ENCODE peak calls at places on chromosomes 1 and 21, in four cellular contexts. V, Y, B and G are unnamed samples.
A peak's percentile ranks its signal among the peaks of the same experiment; 100 is the strongest.

GRCh38 chr1:58883888-58884482 is 100.1 kb upstream of the JUN start:
- DNase-seq in V (no peak), Y (no peak), B (peak; percentile 88), G (no peak)

GRCh38 chr21:28393279-28393678 is 599.4 kb downstream of the LTN1 start:
- DNase-seq in V (no peak), Y (no peak), B (no peak), G (no peak)

GRCh38 chr1:214970016-214970415 is 112.5 kb upstream of the KCNK2 start:
- DNase-seq in V (no peak), Y (no peak), B (no peak), G (no peak)

GRCh38 chr1:19764848-19765247 is 34.9 kb downstream of the TMCO4 start:
- DNase-seq in V (no peak), Y (no peak), B (no peak), G (no peak)

GRCh38 chr1:109620396-109620817 is 770 bp downstream of the AMPD2 start:
- DNase-seq in V (no peak), Y (no peak), B (peak; percentile 61), G (no peak)

GRCh38 chr1:205711105-205712048 is 31.1 kb upstream of the SLC45A3 start:
- DNase-seq in V (peak; percentile 62), Y (peak; percentile 75), B (peak; percentile 79), G (peak; percentile 65)

GRCh38 chr1:165124772-165125171 is 231.7 kb downstream of the LMX1A start:
- DNase-seq in V (no peak), Y (no peak), B (no peak), G (no peak)

GRCh38 chr1:153538315-153538821 is 2.4 kb downstream of the S100A5 start:
- DNase-seq in V (no peak), Y (peak; percentile 50), B (peak; percentile 84), G (peak; percentile 68)

GRCh38 chr1:154198756-154199562 is 7.1 kb upstream of the TPM3 start:
- DNase-seq in V (no peak), Y (peak; percentile 71), B (peak; percentile 73), G (peak; percentile 23)

GRCh38 chr1:221963742-221964141 is 221.9 kb upstream of the DUSP10 start:
- DNase-seq in V (no peak), Y (no peak), B (no peak), G (no peak)

GRCh38 chr1:25672763-25673409 is 56.3 kb downstream of the MAN1C1 start:
- DNase-seq in V (no peak), Y (no peak), B (no peak), G (no peak)

GRCh38 chr1:11929849-11930248 is 3.6 kb upstream of the KIAA2013 start:
- DNase-seq in V (no peak), Y (peak; percentile 62), B (peak; percentile 76), G (no peak)

GRCh38 chr1:13766906-13767564 is 67.0 kb downstream of the PRDM2 start:
- DNase-seq in V (no peak), Y (no peak), B (no peak), G (no peak)

GRCh38 chr1:10467078-10467477 is 5.3 kb downstream of the DFFA start:
- DNase-seq in V (no peak), Y (no peak), B (no peak), G (no peak)

GRCh38 chr1:205709059-205709398 is 28.7 kb upstream of the SLC45A3 start:
- DNase-seq in V (no peak), Y (peak; percentile 47), B (no peak), G (no peak)

GRCh38 chr21:34802180-34802899 is 133.5 kb downstream of the CLIC6 start:
- DNase-seq in V (no peak), Y (no peak), B (no peak), G (no peak)

GRCh38 chr21:36791695-36792451 is 93.0 kb downstream of the SIM2 start:
- DNase-seq in V (no peak), Y (no peak), B (no peak), G (no peak)

GRCh38 chr21:41369915-41370839 is 8.3 kb downstream of the MX2 start:
- DNase-seq in V (peak; percentile 25), Y (peak; percentile 32), B (no peak), G (no peak)

GRCh38 chr1:28507247-28507645 is 1.4 kb downstream of the RCC1 start:
- DNase-seq in V (no peak), Y (no peak), B (no peak), G (no peak)

GRCh38 chr1:161242313-161242712 is 4.3 kb upstream of the NR1I3 start:
- DNase-seq in V (no peak), Y (no peak), B (no peak), G (no peak)

GRCh38 chr1:225762444-225762843 is 15.2 kb upstream of the SRP9 start:
- DNase-seq in V (no peak), Y (peak; percentile 76), B (peak; percentile 17), G (no peak)

GRCh38 chr1:186374313-186375151 is 521 bp downstream of the TPR start:
- DNase-seq in V (peak; percentile 19), Y (peak; percentile 54), B (peak; percentile 76), G (no peak)

GRCh38 chr1:157399984-157400382 is 152.3 kb downstream of the FCRL5 start:
- DNase-seq in V (no peak), Y (peak; percentile 10), B (no peak), G (no peak)

GRCh38 chr1:223811634-223812101 is 34.1 kb downstream of the TP53BP2 start:
- DNase-seq in V (no peak), Y (peak; percentile 16), B (no peak), G (no peak)

GRCh38 chr1:207811920-207812720 is 60.3 kb downstream of the CD46 start:
- DNase-seq in V (no peak), Y (peak; percentile 64), B (peak; percentile 78), G (peak; percentile 55)

GRCh38 chr1:226957714-226958113 is 17.6 kb downstream of the COQ8A start:
- DNase-seq in V (no peak), Y (no peak), B (no peak), G (no peak)

GRCh38 chr1:118077331-118078055 is 107.5 kb downstream of the SPAG17 start:
- DNase-seq in V (no peak), Y (peak; percentile 15), B (peak; percentile 13), G (no peak)

GRCh38 chr21:31293986-31294385 is 50.1 kb downstream of the TIAM1 start:
- DNase-seq in V (no peak), Y (no peak), B (no peak), G (no peak)

GRCh38 chr1:172561252-172561651 is 28.3 kb downstream of the SUCO start:
- DNase-seq in V (no peak), Y (no peak), B (no peak), G (no peak)

GRCh38 chr1:101121515-101121914 is 95.9 kb upstream of the DPH5 start:
- DNase-seq in V (no peak), Y (no peak), B (no peak), G (no peak)

GRCh38 chr1:6234502-6235295 is 1.1 kb downstream of the ICMT start:
- DNase-seq in V (no peak), Y (no peak), B (peak; percentile 53), G (no peak)
- TF ChIP-seq CREB1 in V (no peak), Y (no peak), B (no peak), G (no peak)

DNA sequence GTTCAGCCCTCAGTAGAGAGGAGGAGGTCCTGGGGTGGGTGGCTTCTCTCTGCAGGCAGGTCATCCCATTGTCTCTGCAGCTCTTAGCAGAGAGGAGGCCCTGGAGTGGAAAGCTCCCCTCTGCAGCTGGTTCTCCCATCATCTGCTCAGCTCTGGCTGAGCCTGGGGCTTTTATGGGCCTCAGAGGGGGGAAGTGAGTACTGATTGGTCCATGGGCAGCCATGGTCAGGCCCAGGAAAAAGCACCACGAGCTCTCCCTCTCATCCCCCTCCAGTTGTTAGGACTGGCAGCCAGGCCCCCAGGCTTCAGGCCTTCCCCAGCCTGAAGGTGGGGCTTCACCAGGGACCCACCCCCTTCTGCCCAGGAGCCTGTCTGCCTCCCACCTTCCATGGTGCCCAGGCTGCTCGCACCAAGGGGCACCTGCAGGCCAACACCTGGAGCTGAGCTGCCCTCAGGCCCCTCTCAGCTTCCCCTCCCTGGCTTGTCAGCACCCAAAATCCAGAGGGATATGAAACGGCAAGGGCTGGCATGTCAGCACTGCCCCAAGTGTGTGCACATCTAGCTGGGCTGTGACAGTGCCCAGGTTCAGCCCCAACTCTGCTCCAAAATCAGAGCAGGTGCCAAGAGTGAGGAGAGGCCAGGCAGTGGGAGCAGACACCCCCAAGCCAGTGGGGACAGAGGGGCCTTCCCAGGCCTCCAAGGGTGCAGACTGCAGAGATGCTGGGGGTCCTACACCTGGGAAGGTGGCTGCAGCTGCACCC is 449.0 kb downstream of the MATN1 start:
- DNase-seq in V (no peak), Y (no peak), B (no peak), G (no peak)
- TF ChIP-seq ETV6 in V (no peak), Y (no peak), B (no peak), G (no peak)

GRCh38 chr1:182193908-182194550 is 132.5 kb upstream of the ZNF648 start:
- DNase-seq in V (no peak), Y (no peak), B (no peak), G (no peak)
- TF ChIP-seq CTCF in V (no peak), Y (no peak), B (no peak), G (no peak)

GRCh38 chr1:179816196-179816960 is 61.2 kb downstream of the TOR1AIP2 start:
- DNase-seq in V (no peak), Y (no peak), B (no peak), G (no peak)
- TF ChIP-seq CREB1 in V (no peak), Y (no peak), B (no peak), G (no peak)

GRCh38 chr1:167484726-167485125 is 33.6 kb downstream of the CD247 start:
- DNase-seq in V (no peak), Y (no peak), B (no peak), G (no peak)

GRCh38 chr1:167486090-167486824 is 32.1 kb downstream of the CD247 start:
- DNase-seq in V (no peak), Y (no peak), B (no peak), G (no peak)

GRCh38 chr1:167487614-167488013 is 30.7 kb downstream of the CD247 start:
- DNase-seq in V (no peak), Y (no peak), B (no peak), G (no peak)

GRCh38 chr1:167482184-167482583 is 36.1 kb downstream of the CD247 start:
- DNase-seq in V (no peak), Y (no peak), B (no peak), G (no peak)

GRCh38 chr1:167483790-167484189 is 34.5 kb downstream of the CD247 start:
- DNase-seq in V (no peak), Y (no peak), B (no peak), G (no peak)
- TF ChIP-seq ETV6 in V (no peak), Y (no peak), B (no peak), G (no peak)

DNA sequence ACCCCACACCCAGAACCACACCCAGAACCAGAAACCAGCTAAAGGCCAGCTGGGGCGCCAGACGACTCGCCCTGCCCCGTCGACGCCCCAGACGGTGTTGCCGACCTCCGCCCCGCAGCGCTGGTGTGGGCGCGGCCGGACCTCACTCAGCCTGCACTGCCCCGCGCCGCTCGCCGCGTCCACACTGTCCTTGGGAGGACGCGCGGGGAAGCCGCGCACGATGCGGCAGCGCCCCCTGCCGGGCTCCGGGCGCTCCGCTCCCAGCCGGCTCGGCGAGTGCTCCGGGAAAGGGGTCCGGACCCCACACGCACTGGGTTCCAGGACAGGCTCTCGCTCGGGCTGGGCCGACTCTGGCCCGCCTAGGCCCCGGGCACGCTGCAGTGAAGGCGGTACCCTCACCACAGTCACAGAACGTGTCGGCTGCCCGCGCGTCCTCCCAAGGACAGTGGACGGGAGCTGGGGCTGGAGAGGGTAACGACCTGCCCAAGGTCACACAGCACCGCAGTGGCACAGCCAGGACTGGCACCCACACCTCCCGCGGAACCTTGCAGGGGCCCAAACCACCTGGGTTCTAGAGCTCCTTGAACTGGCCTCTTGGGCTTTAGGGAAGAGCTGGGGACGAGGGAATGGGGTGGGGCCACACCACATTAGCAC is 90.2 kb downstream of the DMRTA2 start:
- DNase-seq in V (no peak), Y (peak; percentile 21), B (peak; percentile 88), G (peak; percentile 83)
- TF ChIP-seq CTCF in V (peak; percentile 74), Y (peak; percentile 85), B (peak; percentile 86), G (peak; percentile 77)